ENCODE peak calls at places on chromosomes 2 and 18, in four cellular contexts. O is uterus; Y is KBM-7; P is stimulated activated CD8-positive, alpha-beta memory T cell treated with anti-CD3 and anti-CD28 coated beads, Interleukin-4, amount 100 ng/mL, for 4 hours. H is an unnamed sample.

GRCh38 chr2:209473930-209474419 is 50.1 kb downstream of the MAP2 start:
- DNase-seq in O (no peak), Y (peak; percentile 11), P (no peak), H (no peak)

GRCh38 chr2:99430614-99431258 is 59.1 kb downstream of the REV1 start:
- DNase-seq in Y (no peak), O (no peak), P (no peak), H (no peak)

GRCh38 chr18:49628993-49629795 is 67.3 kb downstream of the LIPG start:
- DNase-seq in Y (no peak), O (no peak), P (no peak), H (no peak)

GRCh38 chr2:73859721-73860586 is 31.2 kb downstream of the STAMBP start:
- DNase-seq in P (no peak), O (no peak), Y (no peak), H (peak; percentile 62)

GRCh38 chr2:11022874-11023273 is 111.1 kb downstream of the KCNF1 start:
- DNase-seq in O (no peak), Y (no peak), P (no peak), H (no peak)

GRCh38 chr2:238315031-238315595 is 5.2 kb upstream of the TRAF3IP1 start:
- DNase-seq in O (no peak), P (no peak), Y (no peak), H (no peak)

GRCh38 chr2:152581360-152581759 is 135.9 kb downstream of the PRPF40A start:
- DNase-seq in P (no peak), O (no peak), Y (no peak), H (no peak)

GRCh38 chr2:239181074-239181581 is 219.7 kb downstream of the HDAC4 start:
- DNase-seq in Y (no peak), O (peak; percentile 3), P (no peak), H (no peak)

GRCh38 chr2:69196327-69197117 is 183.5 kb downstream of the ANTXR1 start:
- DNase-seq in O (no peak), P (no peak), Y (no peak), H (no peak)

GRCh38 chr2:238947920-238948710 is 100.2 kb downstream of the TWIST2 start:
- DNase-seq in O (peak; percentile 63), Y (peak; percentile 8), P (no peak), H (no peak)

GRCh38 chr18:76351961-76352581 is 143.0 kb downstream of the ZNF516 start:
- DNase-seq in O (peak; percentile 92), P (no peak), Y (peak; percentile 33), H (no peak)

GRCh38 chr2:191051825-191052778 is 38.1 kb upstream of the STAT1 start:
- DNase-seq in O (no peak), P (no peak), Y (peak; percentile 88), H (no peak)

GRCh38 chr2:236875906-236876505 is 209.7 kb upstream of the COPS8 start:
- DNase-seq in Y (no peak), O (no peak), P (no peak), H (no peak)

GRCh38 chr2:177242136-177242987 is 22.2 kb downstream of the NFE2L2 start:
- DNase-seq in P (no peak), Y (peak; percentile 54), O (no peak), H (no peak)

GRCh38 chr2:237268004-237268708 is 145.8 kb downstream of the COL6A3 start:
- DNase-seq in O (no peak), Y (no peak), P (no peak), H (no peak)

H was measured in stimulated activated CD4-positive, alpha-beta T cell treated with anti-CD3 and anti-CD28 coated beads, Interleukin-1b, Interleukin-23, amount 100 ng/mL, for 48 hours.